ENCODE peak calls at places on chromosomes 11 and 22, in eight cellular contexts. L is left ventricle myocardium inferior, Y is aorta, B is neuronal stem cell, U is RWPE1, V is pancreas, G is PC-3, J is ovary. E is an unnamed sample.
A peak's percentile ranks its signal among the peaks of the same experiment; 100 is the strongest.

GRCh38 chr11:114308689-114309089 is 12.5 kb downstream of the NNMT start:
- DNase-seq in L (no peak), Y (no peak), B (no peak), U (no peak), V (no peak), G (no peak), J (no peak), E (no peak)

GRCh38 chr22:45807156-45807915 is 135.7 kb downstream of the ATXN10 start:
- DNase-seq in L (no peak), Y (no peak), B (no peak), U (no peak), V (no peak), G (peak; percentile 55), J (no peak), E (no peak)

GRCh38 chr11:18309691-18310090 is 12.2 kb downstream of the HPS5 start:
- DNase-seq in L (no peak), Y (no peak), B (no peak), U (no peak), V (no peak), G (no peak), J (no peak), E (no peak)

GRCh38 chr11:107840120-107840479 is 18.5 kb downstream of the SLC35F2 start:
- DNase-seq in L (no peak), Y (no peak), B (no peak), U (no peak), V (no peak), G (no peak), J (no peak), E (no peak)

GRCh38 chr11:105151936-105152554 is 12.5 kb upstream of the CARD18 start:
- DNase-seq in L (no peak), Y (no peak), B (no peak), U (no peak), V (no peak), G (peak; percentile 88), J (no peak), E (no peak)

GRCh38 chr22:35039625-35040024 is 26.3 kb upstream of the ISX start:
- DNase-seq in L (no peak), Y (no peak), B (no peak), U (no peak), V (no peak), G (no peak), J (no peak), E (no peak)

GRCh38 chr22:37431811-37432707 is 4.8 kb upstream of the ELFN2 start:
- DNase-seq in L (no peak), Y (no peak), B (no peak), U (peak; percentile 89), V (no peak), G (peak; percentile 97), J (no peak), E (peak; percentile 98)

GRCh38 chr11:117528061-117528780 is 200.6 kb downstream of the CEP164 start:
- DNase-seq in L (no peak), Y (no peak), B (no peak), U (no peak), V (peak; percentile 20), G (no peak), J (no peak), E (no peak)

GRCh38 chr11:120801801-120802689 is 221.9 kb upstream of the TBCEL start:
- DNase-seq in L (peak; percentile 44), Y (peak; percentile 84), B (peak; percentile 69), U (peak; percentile 68), V (no peak), G (peak; percentile 76), J (peak; percentile 60), E (no peak)

GRCh38 chr11:117945047-117945820 is 16.0 kb upstream of the TMPRSS13 start:
- DNase-seq in L (no peak), Y (no peak), B (no peak), U (no peak), V (no peak), G (no peak), J (no peak), E (no peak)

GRCh38 chr11:7672960-7673723 is at the start of gene CYB5R2:
- DNase-seq in L (peak; percentile 76), Y (peak; percentile 94), B (peak; percentile 59), U (peak; percentile 51), V (peak; percentile 88), G (no peak), J (peak; percentile 88), E (no peak)

GRCh38 chr11:59216654-59217640 is 4.2 kb upstream of the MPEG1 start:
- DNase-seq in L (no peak), Y (no peak), B (no peak), U (peak; percentile 57), V (no peak), G (peak; percentile 85), J (no peak), E (peak; percentile 75)

GRCh38 chr11:115760528-115760837 is 256.3 kb upstream of the CADM1 start:
- DNase-seq in L (no peak), Y (no peak), B (peak; percentile 18), U (no peak), V (no peak), G (no peak), J (peak; percentile 17), E (no peak)

GRCh38 chr11:44726278-44727113 is at the start of gene TSPAN18:
- DNase-seq in L (peak; percentile 31), Y (peak; percentile 80), B (peak; percentile 72), U (no peak), V (peak; percentile 65), G (no peak), J (peak; percentile 35), E (no peak)

GRCh38 chr22:48882636-48883200 is 945.0 kb downstream of the BRD1 start:
- DNase-seq in L (peak; percentile 4), Y (no peak), B (no peak), U (no peak), V (peak; percentile 50), G (no peak), J (no peak), E (no peak)

GRCh38 chr11:8290122-8290810 is 26.6 kb upstream of the LMO1 start:
- DNase-seq in L (no peak), Y (peak; percentile 31), B (no peak), U (no peak), V (no peak), G (no peak), J (no peak), E (no peak)

GRCh38 chr11:111731839-111732238 is 34.4 kb downstream of the PPP2R1B start:
- DNase-seq in L (no peak), Y (no peak), B (no peak), U (no peak), V (no peak), G (no peak), J (no peak), E (no peak)

GRCh38 chr11:19565639-19566038 is 147.0 kb upstream of the NAV2 start:
- DNase-seq in L (no peak), Y (no peak), B (no peak), U (no peak), V (no peak), G (no peak), J (no peak), E (no peak)

GRCh38 chr22:36907464-36907863 is 6.0 kb upstream of the CSF2RB start:
- DNase-seq in L (no peak), Y (no peak), B (no peak), U (no peak), V (no peak), G (no peak), J (no peak), E (no peak)

GRCh38 chr11:130313383-130314183 is 1.1 kb downstream of the ZBTB44 start:
- DNase-seq in L (no peak), Y (no peak), B (no peak), U (peak; percentile 26), V (no peak), G (peak; percentile 34), J (no peak), E (peak; percentile 50)

GRCh38 chr11:47507016-47507631 is 45.8 kb downstream of the CELF1 start:
- DNase-seq in L (no peak), Y (no peak), B (no peak), U (no peak), V (no peak), G (no peak), J (no peak), E (no peak)

GRCh38 chr11:64396079-64396591 is 37.2 kb downstream of the RPS6KA4 start:
- DNase-seq in L (no peak), Y (no peak), B (no peak), U (no peak), V (no peak), G (no peak), J (no peak), E (no peak)

GRCh38 chr11:10454902-10455631 is at the start of gene AMPD3:
- DNase-seq in L (no peak), Y (no peak), B (no peak), U (peak; percentile 92), V (no peak), G (peak; percentile 93), J (no peak), E (peak; percentile 95)

GRCh38 chr11:72712168-72712721 is 38.0 kb upstream of the PDE2A start:
- DNase-seq in L (peak; percentile 68), Y (no peak), B (no peak), U (no peak), V (peak; percentile 61), G (no peak), J (no peak), E (no peak)

GRCh38 chr11:65316979-65317786 is 2.5 kb downstream of the CDC42EP2 start:
- DNase-seq in L (peak; percentile 85), Y (peak; percentile 81), B (no peak), U (peak; percentile 70), V (no peak), G (peak; percentile 98), J (peak; percentile 67), E (peak; percentile 76)

DNA sequence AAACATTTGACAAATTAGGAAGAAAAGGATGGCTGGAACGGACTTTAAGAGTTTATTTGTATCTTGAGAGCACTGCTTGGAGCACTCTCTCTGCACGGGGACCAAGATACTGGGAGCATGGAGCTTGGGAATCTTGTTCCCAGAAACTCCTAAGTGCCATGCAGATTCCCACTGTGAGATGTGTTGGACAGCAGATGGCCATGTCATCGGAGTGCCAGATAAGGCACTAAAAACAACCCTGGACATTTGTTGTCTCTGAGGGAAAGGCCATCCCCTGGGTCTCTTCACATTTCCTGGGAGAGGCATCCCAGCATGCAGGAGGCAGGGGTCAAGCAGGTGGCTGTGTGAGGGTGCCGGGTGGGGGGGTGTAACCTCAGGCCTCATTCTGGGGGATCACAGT is 2.9 kb downstream of the KIRREL3 start:
- DNase-seq in L (no peak), Y (no peak), B (no peak), U (no peak), V (no peak), G (no peak), J (no peak), E (no peak)
- H3K27ac ChIP-seq in L (no peak overlapping the region), Y (no peak overlapping the region), B (no peak overlapping the region), U (no peak overlapping the region), V (no peak overlapping the region), G (no peak overlapping the region), J (no peak overlapping the region), E (no peak overlapping the region)

GRCh38 chr11:122337241-122338176 is 221.5 kb upstream of the BLID start:
- DNase-seq in L (peak; percentile 19), Y (no peak), B (no peak), U (no peak), V (no peak), G (no peak), J (no peak), E (no peak)
- H3K27ac ChIP-seq in L (peak overlapping the region; percentile 21), Y (peak overlapping the region; percentile 79), B (no peak overlapping the region), U (no peak overlapping the region), V (no peak overlapping the region), G (no peak overlapping the region), J (no peak overlapping the region), E (no peak overlapping the region)

GRCh38 chr11:79982185-79982584 is 541.4 kb upstream of the TENM4 start:
- DNase-seq in L (no peak), Y (no peak), B (no peak), U (no peak), V (no peak), G (no peak), J (no peak), E (no peak)
- H3K27ac ChIP-seq in L (no peak overlapping the region), Y (no peak overlapping the region), B (no peak overlapping the region), U (no peak overlapping the region), V (no peak overlapping the region), G (no peak overlapping the region), J (no peak overlapping the region), E (no peak overlapping the region)

GRCh38 chr11:281486-282161 is 3.4 kb downstream of the NLRP6 start:
- DNase-seq in L (no peak), Y (peak; percentile 63), B (no peak), U (no peak), V (no peak), G (no peak), J (no peak), E (no peak)
- H3K27ac ChIP-seq in L (no peak overlapping the region), Y (no peak overlapping the region), B (no peak overlapping the region), U (no peak overlapping the region), V (no peak overlapping the region), G (no peak overlapping the region), J (no peak overlapping the region), E (no peak overlapping the region)